ENCODE peak calls at places on chromosomes 6 and 20, in five cellular contexts. U, R, S, Z and P are unnamed samples. For H3K36me3 and H3K27me3, the result is how much of the 10 kb centered on the place peaks cover.

GRCh38 chr20:13492001-13492480 is 146.7 kb downstream of the TASP1 start:
- DNase-seq in U (no peak), R (peak), S (no peak), Z (peak), P (no peak)

GRCh38 chr20:58235010-58235409 is 6.6 kb upstream of the ANKRD60 start:
- DNase-seq in U (no peak), R (no peak), S (no peak), Z (no peak), P (no peak)

GRCh38 chr6:81624443-81624842 is 128.0 kb downstream of the TENT5A start:
- DNase-seq in U (no peak), R (no peak), S (no peak), Z (no peak), P (no peak)

GRCh38 chr6:67629268-67629667 is 1005.8 kb upstream of the ADGRB3 start:
- DNase-seq in U (no peak), R (no peak), S (no peak), Z (no peak), P (no peak)

GRCh38 chr6:35047265-35048011 is 93.7 kb downstream of the TCP11 start:
- DNase-seq in U (peak), R (no peak), S (no peak), Z (no peak), P (no peak)

GRCh38 chr6:104428201-104428600 is 431.5 kb downstream of the HACE1 start:
- DNase-seq in U (no peak), R (no peak), S (no peak), Z (no peak), P (no peak)

GRCh38 chr6:11828185-11828897 is 49.7 kb upstream of the ADTRP start:
- DNase-seq in U (no peak), R (no peak), S (no peak), Z (no peak), P (no peak)

GRCh38 chr6:136012198-136012884 is 160.8 kb downstream of the PDE7B start:
- DNase-seq in U (no peak), R (no peak), S (no peak), Z (no peak), P (no peak)

GRCh38 chr20:52190437-52191131 is 995 bp downstream of the ZFP64 start:
- DNase-seq in U (peak), R (no peak), S (no peak), Z (peak), P (no peak)

GRCh38 chr6:126788961-126789365 is 329.5 kb upstream of the RSPO3 start:
- DNase-seq in U (no peak), R (no peak), S (no peak), Z (no peak), P (no peak)

GRCh38 chr6:75551367-75551952 is 50.2 kb upstream of the SENP6 start:
- DNase-seq in U (no peak), R (no peak), S (no peak), Z (no peak), P (no peak)

GRCh38 chr6:33455051-33455450 is 675 bp downstream of the ZBTB9 start:
- DNase-seq in U (no peak), R (no peak), S (no peak), Z (no peak), P (no peak)

GRCh38 chr6:139448094-139448649 is 73.7 kb upstream of the CITED2 start:
- DNase-seq in U (no peak), R (no peak), S (no peak), Z (no peak), P (no peak)

GRCh38 chr6:134166529-134167221 is 114.3 kb upstream of the SLC2A12 start:
- DNase-seq in U (no peak), R (no peak), S (no peak), Z (no peak), P (no peak)

GRCh38 chr6:123434186-123434585 is 202.6 kb downstream of the TRDN start:
- DNase-seq in U (no peak), R (no peak), S (no peak), Z (no peak), P (no peak)

GRCh38 chr6:107561325-107561724 is 71.4 kb downstream of the SOBP start:
- DNase-seq in U (no peak), R (no peak), S (peak), Z (no peak), P (no peak)

GRCh38 chr6:154386848-154387717 is 30.5 kb upstream of the IPCEF1 start:
- DNase-seq in U (no peak), R (no peak), S (no peak), Z (peak), P (no peak)

GRCh38 chr6:106591111-106591825 is 38.0 kb downstream of the RTN4IP1 start:
- DNase-seq in U (no peak), R (no peak), S (no peak), Z (no peak), P (peak)

DNA sequence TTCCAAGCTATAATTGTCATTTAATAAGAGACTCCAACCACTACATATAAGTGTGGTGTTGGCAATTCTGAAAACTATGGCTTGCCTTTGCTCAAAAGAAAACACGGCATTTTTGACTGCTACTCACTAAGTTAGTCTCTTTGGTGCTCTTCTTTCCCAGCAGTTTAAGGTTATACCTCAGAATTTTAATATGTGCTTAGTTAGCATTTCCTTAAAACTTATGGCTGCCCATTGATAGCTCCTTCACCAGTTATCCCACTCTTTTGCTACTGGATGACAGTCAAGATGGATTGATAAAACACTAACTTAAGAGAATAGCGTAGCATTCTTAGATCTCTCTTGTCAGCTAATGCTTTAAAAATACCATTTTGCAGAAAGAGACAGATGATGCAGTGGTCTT is 34.1 kb downstream of the GOPC start:
- DNase-seq in U (no peak), R (no peak), S (no peak), Z (no peak), P (no peak)
- H3K36me3 ChIP-seq in U (under half), R (under half), S (half or more), Z (under half), P (half or more)

GRCh38 chr6:31107052-31107451 is 5.3 kb downstream of the C6orf15 start:
- DNase-seq in U (no peak), R (no peak), S (no peak), Z (no peak), P (no peak)
- H3K27me3 ChIP-seq in U (under half), R (under half), S (under half), Z (under half), P (under half)

DNA sequence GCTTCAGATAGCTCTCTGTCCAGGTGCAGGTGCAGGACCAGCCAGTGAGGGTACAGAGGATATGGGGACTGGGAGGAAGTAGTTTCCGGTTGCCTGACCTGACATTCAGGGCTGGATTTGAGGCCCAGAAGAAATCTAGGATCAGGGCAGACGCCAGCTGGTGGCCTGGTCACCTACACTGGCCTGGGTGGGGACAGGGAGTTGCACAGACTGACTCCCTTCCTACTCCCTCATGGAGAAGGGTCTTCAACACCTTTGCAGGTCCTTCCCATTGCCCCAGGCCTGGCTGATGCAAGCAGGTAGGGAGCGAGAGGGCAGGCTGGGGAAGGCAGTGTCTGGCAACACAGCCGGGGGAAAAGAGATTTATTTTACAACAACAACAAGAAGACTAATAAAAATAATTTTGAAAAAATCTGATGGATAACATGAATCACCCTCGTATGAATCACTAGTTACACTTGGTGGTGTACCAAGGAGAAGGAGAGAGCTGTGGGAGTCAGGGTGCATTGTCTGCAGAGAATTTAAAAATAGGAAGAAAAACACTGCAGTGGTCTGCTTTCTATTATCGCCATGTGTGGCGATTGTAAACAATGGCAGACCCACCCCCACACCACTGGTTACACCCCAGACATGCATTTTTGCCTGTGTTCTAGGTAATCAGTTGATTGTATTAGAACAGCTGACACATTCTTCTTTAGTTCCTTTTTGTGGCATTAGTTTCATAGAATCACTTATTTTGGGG is 62.3 kb upstream of the SNX9 start:
- DNase-seq in U (no peak), R (no peak), S (no peak), Z (no peak), P (peak)
- H3K27ac ChIP-seq in U (no peak), R (no peak), S (no peak), Z (peak), P (peak)

GRCh38 chr20:44958276-44958675 is 1.9 kb downstream of the TOMM34 start:
- DNase-seq in U (no peak), R (no peak), S (no peak), Z (no peak), P (no peak)

GRCh38 chr20:44959082-44959895 is 908 bp downstream of the TOMM34 start:
- DNase-seq in U (peak), R (no peak), S (no peak), Z (peak), P (no peak)

GRCh38 chr20:44955270-44955669 is 4.9 kb downstream of the TOMM34 start:
- DNase-seq in U (no peak), R (no peak), S (no peak), Z (no peak), P (no peak)

GRCh38 chr20:44954198-44954597 is 6.0 kb downstream of the TOMM34 start:
- DNase-seq in U (no peak), R (no peak), S (no peak), Z (no peak), P (no peak)

GRCh38 chr20:44956410-44956809 is 3.8 kb downstream of the TOMM34 start:
- DNase-seq in U (no peak), R (no peak), S (no peak), Z (peak), P (no peak)
- H3K36me3 ChIP-seq in U (under half), R (under half), S (half or more), Z (under half), P (half or more)

GRCh38 chr20:59443558-59443957 is 143.1 kb downstream of the EDN3 start:
- DNase-seq in U (no peak), R (no peak), S (no peak), Z (no peak), P (no peak)
- H3K27me3 ChIP-seq in U (under half), R (under half), S (under half), Z (under half), P (under half)

GRCh38 chr6:118309337-118310093 is 238.6 kb upstream of the PLN start:
- DNase-seq in U (no peak), R (no peak), S (no peak), Z (no peak), P (no peak)

GRCh38 chr6:118305081-118305480 is 243.0 kb upstream of the PLN start:
- DNase-seq in U (no peak), R (no peak), S (no peak), Z (no peak), P (no peak)

GRCh38 chr6:118307581-118307980 is 240.5 kb upstream of the PLN start:
- DNase-seq in U (no peak), R (no peak), S (no peak), Z (no peak), P (no peak)

DNA sequence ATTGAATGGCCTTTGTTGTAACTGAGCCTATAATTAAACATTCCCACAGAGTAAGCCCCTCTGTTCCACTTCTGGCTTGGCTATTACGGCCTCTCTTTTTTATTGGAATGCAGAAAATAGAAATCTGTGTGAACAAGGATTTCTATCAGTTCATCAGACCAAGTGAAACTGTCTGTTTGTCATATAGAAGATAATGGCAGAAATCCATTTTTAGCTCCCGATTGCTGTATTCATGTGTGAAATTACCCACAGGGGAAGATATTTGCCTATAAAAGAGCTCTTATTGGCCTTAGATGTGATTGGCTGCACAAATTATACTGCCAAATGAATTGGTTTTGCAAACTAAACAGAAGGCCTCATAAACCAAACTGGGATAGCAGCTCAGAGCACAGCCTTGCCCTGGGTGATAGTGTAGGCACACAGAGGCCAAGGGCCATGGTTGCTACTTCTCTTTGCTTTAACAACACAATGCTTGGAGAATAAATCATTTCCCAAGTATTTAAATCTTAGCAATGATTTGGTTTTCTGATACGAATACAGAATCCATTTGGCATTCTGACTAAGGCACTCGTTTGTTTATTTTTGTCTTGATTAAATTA is 241.4 kb upstream of the PLN start:
- DNase-seq in U (no peak), R (no peak), S (no peak), Z (no peak), P (no peak)
- H3K27ac ChIP-seq in U (no peak), R (peak), S (peak), Z (no peak), P (no peak)